ENCODE peak calls at places on chromosomes 6 and 20, in six cellular contexts. J, Z, Q, Y, R and V are unnamed samples. For H3K9me3, the result is how much of the 10 kb centered on the place peaks cover.

GRCh38 chr6:131761061-131761761 is 46.6 kb upstream of the ENPP1 start:
- DNase-seq in Q (no peak), Z (no peak), Y (no peak), R (no peak), J (peak), V (no peak)

GRCh38 chr6:166849762-166850181 is 106.6 kb downstream of the RNASET2 start:
- DNase-seq in R (no peak), J (peak), Z (no peak), Q (no peak), Y (no peak), V (no peak)

GRCh38 chr6:30533460-30534294 is 22.6 kb downstream of the GNL1 start:
- DNase-seq in Q (no peak), R (no peak), Y (no peak), Z (no peak), J (no peak), V (peak)

GRCh38 chr6:22613695-22614094 is 44.3 kb downstream of the HDGFL1 start:
- DNase-seq in Z (no peak), Q (no peak), J (peak), R (no peak), Y (no peak), V (no peak)

GRCh38 chr6:75077694-75078093 is 128.2 kb downstream of the COL12A1 start:
- DNase-seq in R (no peak), Z (no peak), Y (no peak), Q (no peak), J (no peak), V (no peak)

GRCh38 chr6:70110128-70111022 is 192.5 kb downstream of the COL9A1 start:
- DNase-seq in Q (no peak), J (peak), R (no peak), Z (no peak), Y (no peak), V (no peak)

GRCh38 chr6:125415921-125416320 is 114.2 kb upstream of the HDDC2 start:
- DNase-seq in Q (no peak), Y (no peak), J (peak), Z (no peak), R (no peak), V (no peak)

GRCh38 chr6:12761376-12762115 is 45.0 kb downstream of the PHACTR1 start:
- DNase-seq in R (no peak), Q (no peak), J (peak), Y (no peak), Z (no peak), V (no peak)

GRCh38 chr20:642398-643174 is 10.4 kb downstream of the SRXN1 start:
- DNase-seq in R (no peak), Q (peak), Y (no peak), J (peak), Z (peak), V (no peak)

GRCh38 chr6:94487371-94487770 is 1068.0 kb upstream of the EPHA7 start:
- DNase-seq in Q (no peak), Y (no peak), R (no peak), J (no peak), Z (no peak), V (no peak)

GRCh38 chr6:3850451-3851203 is 1.5 kb downstream of the FAM50B start:
- DNase-seq in Q (peak), R (no peak), Y (no peak), Z (no peak), J (no peak), V (peak)

GRCh38 chr20:11979306-11980128 is 61.8 kb downstream of the BTBD3 start:
- DNase-seq in R (no peak), Q (no peak), Z (no peak), J (no peak), Y (no peak), V (no peak)

GRCh38 chr20:8401491-8401890 is 269.4 kb downstream of the PLCB1 start:
- DNase-seq in Q (no peak), R (no peak), Y (no peak), Z (no peak), J (no peak), V (no peak)

GRCh38 chr6:170000071-170000843 is 248.8 kb downstream of the ERMARD start:
- DNase-seq in Z (no peak), J (no peak), R (no peak), Q (no peak), Y (no peak), V (no peak)

GRCh38 chr20:57698191-57698866 is 11.5 kb downstream of the PMEPA1 start:
- DNase-seq in J (peak), Q (no peak), Z (no peak), Y (no peak), R (no peak), V (no peak)

GRCh38 chr6:113103618-113104390 is 753.3 kb upstream of the MARCKS start:
- DNase-seq in J (peak), Y (no peak), R (no peak), Q (no peak), Z (no peak), V (no peak)

GRCh38 chr20:51767018-51767866 is 948 bp downstream of the ATP9A start:
- DNase-seq in Z (peak), Q (peak), J (peak), Y (peak), R (peak), V (no peak)

GRCh38 chr6:14406616-14407343 is 289.2 kb downstream of the CD83 start:
- DNase-seq in Q (no peak), R (no peak), Y (no peak), Z (peak), J (no peak), V (no peak)

GRCh38 chr20:9789136-9789535 is 49.7 kb downstream of the PAK5 start:
- DNase-seq in Y (no peak), R (no peak), Z (no peak), Q (no peak), J (no peak), V (no peak)

DNA sequence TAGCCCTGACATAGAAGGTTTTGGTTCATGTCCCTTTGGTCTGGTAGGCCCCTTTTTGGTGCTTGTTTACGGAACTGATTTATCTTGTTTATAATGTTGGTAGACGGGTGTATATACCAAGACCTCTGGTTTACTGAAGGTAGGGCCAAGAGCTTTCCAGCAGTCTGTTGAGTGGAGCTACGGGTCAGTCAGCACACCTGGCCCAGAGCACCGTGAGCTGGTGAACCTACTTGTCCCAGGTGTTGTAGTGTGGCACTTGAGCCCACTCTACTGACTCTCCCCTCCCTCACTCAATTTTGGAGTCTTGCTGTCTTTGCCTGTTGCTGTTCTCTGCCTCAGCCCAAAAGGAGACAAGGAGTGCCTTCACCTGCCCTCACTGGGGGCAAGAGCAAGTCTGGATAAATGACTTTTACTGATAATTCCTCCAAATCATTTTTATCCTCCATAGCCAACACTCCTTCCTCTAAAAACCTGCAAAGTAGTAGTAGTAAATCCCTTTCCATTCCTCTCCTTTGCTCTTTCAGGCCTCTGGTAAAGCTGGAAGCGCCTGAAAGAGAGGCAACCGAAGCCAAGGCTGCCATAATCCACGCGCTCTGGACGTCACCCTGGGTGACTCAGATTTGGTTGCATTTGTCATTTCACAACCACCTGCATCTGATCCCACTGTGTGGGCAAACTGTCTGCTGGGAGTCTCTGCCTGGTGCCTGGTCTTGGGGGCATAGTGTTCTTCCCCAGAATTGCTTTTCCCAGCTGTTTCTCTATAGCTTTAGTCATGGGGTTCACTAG is 22.2 kb downstream of the RREB1 start:
- DNase-seq in J (peak), Q (no peak), Z (peak), Y (peak), R (no peak), V (no peak)
- H3K4me3 ChIP-seq in J (no peak), Q (no peak), Z (no peak), Y (no peak), R (no peak), V (no peak)

DNA sequence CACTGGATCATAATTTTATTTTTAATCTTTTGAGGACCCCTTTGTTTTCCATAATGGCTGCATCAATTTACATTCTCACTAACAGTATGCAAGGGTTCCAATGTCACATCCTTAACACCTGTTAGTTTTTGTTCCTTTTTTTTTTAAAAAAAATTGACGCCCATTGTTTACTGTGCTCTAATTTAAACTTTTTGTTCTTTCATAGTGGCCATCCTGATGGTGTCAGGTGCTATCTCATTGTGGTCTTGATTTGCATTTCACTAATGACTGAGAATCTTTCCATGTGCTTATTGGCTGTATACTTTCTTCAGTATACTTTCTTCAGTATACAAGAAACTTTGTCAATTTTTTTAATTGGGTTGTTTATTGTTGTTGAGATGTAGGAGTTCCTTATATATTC is 347.0 kb downstream of the RNGTT start:
- DNase-seq in Z (no peak), Y (no peak), R (no peak), Q (no peak), J (no peak), V (no peak)
- H3K9me3 ChIP-seq in Z (under half), Y (under half), R (under half), Q (under half), J (under half), V (under half)

GRCh38 chr6:93369586-93370134 is 49.7 kb downstream of the EPHA7 start:
- DNase-seq in Q (no peak), Z (no peak), Y (no peak), R (no peak), J (no peak), V (no peak)

GRCh38 chr6:93366506-93366905 is 52.9 kb downstream of the EPHA7 start:
- DNase-seq in J (no peak), R (no peak), Q (no peak), Y (no peak), Z (no peak), V (no peak)
- H3K27ac ChIP-seq in J (no peak), R (no peak), Q (no peak), Y (no peak), Z (no peak), V (no peak)

GRCh38 chr6:98836025-98836961 is 1.9 kb downstream of the POU3F2 start:
- DNase-seq in J (no peak), Y (no peak), R (no peak), Q (no peak), Z (no peak), V (no peak)
- H3K4me3 ChIP-seq in J (no peak), Y (peak), R (no peak), Q (peak), Z (no peak), V (peak)